ENCODE peak calls at places on chromosomes 3 and 15, in six cellular contexts. Z is psoas muscle, S is adrenal gland, E is NCI-H1436, I is NCI-H146, M is T-cell. C is an unnamed sample.
A peak's percentile ranks its signal among the peaks of the same experiment; 100 is the strongest.

GRCh38 chr3:147431746-147432145 is 22.6 kb downstream of the ZIC1 start:
- DNase-seq in Z (no peak), S (no peak), E (no peak), I (no peak), M (no peak), C (no peak)

GRCh38 chr3:30548605-30549004 is 57.8 kb upstream of the TGFBR2 start:
- DNase-seq in Z (no peak), S (no peak), E (no peak), I (no peak), M (no peak), C (no peak)

GRCh38 chr15:51647128-51647562 is 24.6 kb upstream of the DMXL2 start:
- DNase-seq in Z (peak; percentile 54), S (peak; percentile 60), E (no peak), I (peak; percentile 38), M (no peak), C (peak; percentile 80)

GRCh38 chr3:15958692-15959433 is 161.1 kb upstream of the ANKRD28 start:
- DNase-seq in Z (no peak), S (no peak), E (no peak), I (no peak), M (no peak), C (peak; percentile 34)

GRCh38 chr15:68700395-68701123 is 120.1 kb downstream of the ANP32A start:
- DNase-seq in Z (peak; percentile 83), S (peak; percentile 78), E (peak; percentile 83), I (peak; percentile 75), M (no peak), C (peak; percentile 60)

GRCh38 chr15:80494311-80494710 is 90.1 kb downstream of the ARNT2 start:
- DNase-seq in Z (no peak), S (no peak), E (no peak), I (no peak), M (no peak), C (peak; percentile 20)

GRCh38 chr3:48595526-48596121 is 495 bp upstream of the COL7A1 start:
- DNase-seq in Z (peak; percentile 85), S (peak; percentile 56), E (no peak), I (no peak), M (no peak), C (peak; percentile 83)

GRCh38 chr3:10683106-10683505 is 132.9 kb upstream of the SLC6A11 start:
- DNase-seq in Z (no peak), S (no peak), E (no peak), I (no peak), M (no peak), C (no peak)

GRCh38 chr3:168801792-168802191 is 706.1 kb upstream of the GOLIM4 start:
- DNase-seq in Z (no peak), S (no peak), E (no peak), I (no peak), M (no peak), C (no peak)

GRCh38 chr3:150798122-150798618 is 35.2 kb upstream of the SIAH2 start:
- DNase-seq in Z (no peak), S (no peak), E (no peak), I (peak; percentile 39), M (no peak), C (peak; percentile 95)

GRCh38 chr3:63343674-63344073 is 65.6 kb downstream of the SYNPR start:
- DNase-seq in Z (peak; percentile 76), S (peak; percentile 90), E (peak; percentile 87), I (peak; percentile 95), M (no peak), C (peak; percentile 93)

GRCh38 chr15:59227021-59227420 is 20.4 kb downstream of the LDHAL6B start:
- DNase-seq in Z (no peak), S (no peak), E (no peak), I (no peak), M (no peak), C (no peak)

GRCh38 chr3:140883428-140883827 is 58.2 kb upstream of the SLC25A36 start:
- DNase-seq in Z (no peak), S (no peak), E (no peak), I (no peak), M (no peak), C (no peak)

GRCh38 chr3:195125646-195126045 is 145.3 kb downstream of the XXYLT1 start:
- DNase-seq in Z (no peak), S (no peak), E (no peak), I (no peak), M (no peak), C (no peak)

GRCh38 chr3:192923731-192924130 is 6.1 kb upstream of the MB21D2 start:
- DNase-seq in Z (no peak), S (no peak), E (no peak), I (no peak), M (no peak), C (no peak)

GRCh38 chr15:83107841-83108181 is 366 bp downstream of the TM6SF1 start:
- DNase-seq in Z (peak; percentile 59), S (no peak), E (no peak), I (no peak), M (no peak), C (no peak)

GRCh38 chr3:113254171-113254947 is 43.0 kb downstream of the BOC start:
- DNase-seq in Z (no peak), S (no peak), E (no peak), I (no peak), M (no peak), C (no peak)

GRCh38 chr3:67357610-67358458 is 296.6 kb downstream of the SUCLG2 start:
- DNase-seq in Z (no peak), S (no peak), E (peak; percentile 12), I (peak; percentile 44), M (no peak), C (peak; percentile 36)

GRCh38 chr3:47228088-47228487 is 54.5 kb downstream of the KIF9 start:
- DNase-seq in Z (no peak), S (no peak), E (no peak), I (no peak), M (no peak), C (no peak)

GRCh38 chr3:143763568-143764162 is 84.6 kb downstream of the SLC9A9 start:
- DNase-seq in Z (no peak), S (no peak), E (peak; percentile 5), I (peak; percentile 60), M (no peak), C (no peak)

GRCh38 chr3:184765730-184766074 is 46.3 kb upstream of the VPS8 start:
- DNase-seq in Z (peak; percentile 8), S (no peak), E (no peak), I (no peak), M (no peak), C (no peak)

GRCh38 chr3:188584162-188584529 is 430.2 kb downstream of the LPP start:
- DNase-seq in Z (no peak), S (peak; percentile 25), E (no peak), I (no peak), M (no peak), C (peak; percentile 61)

GRCh38 chr3:156388469-156389150 is 166.3 kb downstream of the SSR3 start:
- DNase-seq in Z (no peak), S (no peak), E (no peak), I (no peak), M (no peak), C (peak; percentile 37)

GRCh38 chr3:106213954-106214353 is 345.1 kb upstream of the CBLB start:
- DNase-seq in Z (no peak), S (no peak), E (no peak), I (no peak), M (no peak), C (no peak)

GRCh38 chr15:73870700-73871408 is 2.5 kb upstream of the TBC1D21 start:
- DNase-seq in Z (peak; percentile 72), S (peak; percentile 38), E (no peak), I (peak; percentile 26), M (no peak), C (no peak)

GRCh38 chr15:89051875-89052274 is 36.4 kb upstream of the ABHD2 start:
- DNase-seq in Z (no peak), S (no peak), E (no peak), I (no peak), M (no peak), C (no peak)

GRCh38 chr15:48566669-48567068 is 78.8 kb downstream of the FBN1 start:
- DNase-seq in Z (no peak), S (no peak), E (no peak), I (no peak), M (no peak), C (no peak)

GRCh38 chr15:90407871-90408317 is 19.9 kb downstream of the IQGAP1 start:
- DNase-seq in Z (no peak), S (no peak), E (no peak), I (no peak), M (no peak), C (no peak)

GRCh38 chr15:22930782-22931484 is 49.2 kb downstream of the CYFIP1 start:
- DNase-seq in Z (no peak), S (peak; percentile 76), E (no peak), I (no peak), M (no peak), C (no peak)

GRCh38 chr3:13542142-13542541 is 6.8 kb upstream of the FBLN2 start:
- DNase-seq in Z (no peak), S (no peak), E (no peak), I (no peak), M (no peak), C (no peak)

GRCh38 chr3:84836961-84837360 is 121.8 kb upstream of the CADM2 start:
- DNase-seq in Z (no peak), S (no peak), E (peak; percentile 80), I (peak; percentile 97), M (no peak), C (no peak)

GRCh38 chr3:194322701-194323174 is 28.4 kb downstream of the CPN2 start:
- DNase-seq in Z (peak; percentile 80), S (no peak), E (peak; percentile 33), I (no peak), M (no peak), C (peak; percentile 87)

GRCh38 chr15:52146776-52147175 is 34.2 kb upstream of the BCL2L10 start:
- DNase-seq in Z (no peak), S (no peak), E (no peak), I (no peak), M (no peak), C (no peak)

C was measured in H4.